ENCODE peak calls at places on chromosomes 11 and 22, in four cellular contexts. I is ovary, R is fibroblast of mammary gland, T is pancreas. A is an unnamed sample.

GRCh38 chr11:96614846-96615245 is 225.0 kb downstream of the JRKL start:
- DNase-seq in I (no peak), R (no peak), T (no peak), A (no peak)

GRCh38 chr11:130390071-130390758 is 38.2 kb downstream of the ADAMTS8 start:
- DNase-seq in I (no peak), R (peak; percentile 81), T (no peak), A (no peak)

GRCh38 chr11:97937501-97937900 is 1083.2 kb upstream of the CNTN5 start:
- DNase-seq in I (no peak), R (no peak), T (no peak), A (no peak)

GRCh38 chr11:112042161-112042960 is 17.2 kb downstream of the DLAT start:
- DNase-seq in I (no peak), R (peak; percentile 26), T (no peak), A (no peak)

GRCh38 chr11:104736503-104736902 is 161.8 kb downstream of the CASP12 start:
- DNase-seq in I (no peak), R (no peak), T (no peak), A (no peak)

GRCh38 chr11:102438311-102439062 is 14.1 kb downstream of the TMEM123 start:
- DNase-seq in I (no peak), R (peak; percentile 71), T (no peak), A (no peak)

GRCh38 chr22:23622634-23623033 is 9.5 kb downstream of the DRICH1 start:
- DNase-seq in I (no peak), R (no peak), T (no peak), A (no peak)

GRCh38 chr11:63763506-63764200 is 4.9 kb downstream of the ZFTA start:
- DNase-seq in I (peak; percentile 85), R (peak; percentile 59), T (peak; percentile 55), A (peak; percentile 75)

GRCh38 chr22:45777046-45777851 is 105.6 kb downstream of the ATXN10 start:
- DNase-seq in I (no peak), R (no peak), T (no peak), A (no peak)

GRCh38 chr22:31347251-31348008 is 1.3 kb upstream of the PATZ1 start:
- DNase-seq in I (peak; percentile 75), R (peak; percentile 65), T (peak; percentile 79), A (peak; percentile 89)

GRCh38 chr11:10659339-10660216 is 34.0 kb downstream of the IRAG1 start:
- DNase-seq in I (no peak), R (peak; percentile 94), T (no peak), A (peak; percentile 82)

GRCh38 chr11:130449996-130450419 is 1.6 kb downstream of the ADAMTS15 start:
- DNase-seq in I (peak; percentile 72), R (peak; percentile 89), T (peak; percentile 65), A (peak; percentile 94)

GRCh38 chr11:78395597-78395996 is 22.0 kb downstream of the GAB2 start:
- DNase-seq in I (no peak), R (no peak), T (no peak), A (no peak)

GRCh38 chr22:36405671-36406070 is 17.9 kb upstream of the MYH9 start:
- DNase-seq in I (no peak), R (no peak), T (no peak), A (no peak)

GRCh38 chr11:105315287-105315686 is 175.7 kb upstream of the CARD18 start:
- DNase-seq in I (no peak), R (no peak), T (no peak), A (no peak)

GRCh38 chr22:45537734-45538181 is 35.1 kb downstream of the FBLN1 start:
- DNase-seq in I (peak; percentile 70), R (peak; percentile 84), T (no peak), A (no peak)

GRCh38 chr11:68150029-68150428 is 28.8 kb upstream of the CHKA start:
- DNase-seq in I (no peak), R (peak; percentile 21), T (peak; percentile 72), A (no peak)

GRCh38 chr11:126115820-126116319 is 53.2 kb upstream of the CDON start:
- DNase-seq in I (peak; percentile 62), R (peak; percentile 85), T (peak; percentile 72), A (peak; percentile 85)
- TF ChIP-seq CTCF in I (no peak), R (peak; percentile 22), T (no peak), A (peak; percentile 42)

GRCh38 chr11:689630-690029 is 5.4 kb downstream of the DEAF1 start:
- DNase-seq in I (no peak), R (no peak), T (no peak), A (peak; percentile 86)
- TF ChIP-seq CTCF in I (no peak), R (no peak), T (no peak), A (no peak)

GRCh38 chr22:38826386-38826785 is 17.4 kb downstream of the NPTXR start:
- DNase-seq in I (no peak), R (no peak), T (no peak), A (peak; percentile 51)

GRCh38 chr22:38823076-38823475 is 20.8 kb downstream of the NPTXR start:
- DNase-seq in I (no peak), R (no peak), T (no peak), A (peak; percentile 46)

GRCh38 chr22:38823637-38824036 is 20.2 kb downstream of the NPTXR start:
- DNase-seq in I (no peak), R (no peak), T (no peak), A (peak; percentile 3)

GRCh38 chr22:38826801-38827200 is 17.0 kb downstream of the NPTXR start:
- DNase-seq in I (no peak), R (no peak), T (no peak), A (peak; percentile 29)

DNA sequence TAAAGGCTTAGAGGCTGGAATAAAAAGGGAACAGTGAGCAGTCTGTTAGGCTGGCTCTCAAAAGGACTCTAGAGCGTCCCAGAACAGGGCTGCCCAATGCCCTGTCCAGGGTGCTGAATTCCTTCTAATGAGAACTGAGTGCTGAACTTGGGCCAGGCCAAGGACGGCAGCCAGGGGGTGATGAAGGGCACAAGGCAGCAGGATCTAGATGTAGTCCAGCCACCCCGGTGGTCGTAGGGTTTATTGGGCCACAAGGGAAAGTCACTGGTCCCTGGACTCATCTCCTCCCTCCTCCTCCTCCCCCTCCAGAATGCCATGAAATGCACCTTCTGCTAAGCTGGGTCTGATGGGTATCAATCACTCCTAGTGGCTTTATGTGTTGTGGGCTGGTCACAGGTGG is 19.2 kb downstream of the NPTXR start:
- DNase-seq in I (peak; percentile 62), R (peak; percentile 69), T (no peak), A (peak; percentile 74)
- TF ChIP-seq CTCF in I (no peak), R (peak; percentile 52), T (no peak), A (no peak)

GRCh38 chr22:39938509-39938908 is 21.7 kb upstream of the TMA7B start:
- DNase-seq in I (no peak), R (no peak), T (no peak), A (no peak)

GRCh38 chr22:39939830-39940229 is 20.4 kb upstream of the TMA7B start:
- DNase-seq in I (no peak), R (no peak), T (no peak), A (no peak)

GRCh38 chr22:39941661-39942060 is 18.5 kb upstream of the TMA7B start:
- DNase-seq in I (no peak), R (no peak), T (no peak), A (no peak)

GRCh38 chr22:39942433-39943213 is 17.6 kb upstream of the TMA7B start:
- DNase-seq in I (no peak), R (no peak), T (no peak), A (no peak)

GRCh38 chr22:39940757-39941305 is 19.4 kb upstream of the TMA7B start:
- DNase-seq in I (no peak), R (peak; percentile 10), T (no peak), A (no peak)
- TF ChIP-seq CTCF in I (no peak), R (no peak), T (no peak), A (no peak)

GRCh38 chr11:16780146-16780545 is 41.7 kb downstream of the C11orf58 start:
- DNase-seq in I (no peak), R (no peak), T (no peak), A (no peak)

GRCh38 chr11:16781821-16782220 is 43.4 kb downstream of the C11orf58 start:
- DNase-seq in I (no peak), R (no peak), T (no peak), A (no peak)

GRCh38 chr11:16782226-16782919 is 43.9 kb downstream of the C11orf58 start:
- DNase-seq in I (no peak), R (no peak), T (no peak), A (no peak)

GRCh38 chr11:16779436-16779835 is 41.0 kb downstream of the C11orf58 start:
- DNase-seq in I (no peak), R (no peak), T (no peak), A (no peak)

GRCh38 chr11:16780698-16781550 is 42.5 kb downstream of the C11orf58 start:
- DNase-seq in I (no peak), R (no peak), T (no peak), A (no peak)
- TF ChIP-seq CTCF in I (no peak), R (no peak), T (no peak), A (no peak)

GRCh38 chr11:16248248-16248647 is 108.1 kb downstream of the SOX6 start:
- DNase-seq in I (no peak), R (no peak), T (no peak), A (no peak)

DNA sequence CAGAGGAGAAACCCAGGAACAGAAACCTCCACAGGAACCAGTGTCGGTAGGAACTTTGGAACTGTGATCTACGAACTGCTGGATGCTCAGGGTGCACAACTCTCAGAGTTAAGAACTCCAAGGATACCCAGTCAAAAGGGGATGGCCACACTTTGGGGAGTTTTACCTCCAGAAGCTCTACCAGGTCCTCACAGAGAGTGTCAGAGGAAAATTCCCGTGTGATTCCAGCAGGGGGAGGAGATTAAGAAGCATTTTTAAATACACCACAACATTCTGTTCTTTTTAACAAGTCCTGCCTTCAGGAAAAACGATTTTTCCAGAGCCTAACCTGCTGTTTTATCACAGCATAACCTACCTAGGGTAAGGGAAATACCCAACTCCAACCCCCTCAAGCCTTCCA is 104.0 kb downstream of the SOX6 start:
- DNase-seq in I (no peak), R (no peak), T (no peak), A (no peak)
- TF ChIP-seq CTCF in I (no peak), R (no peak), T (no peak), A (peak; percentile 24)

DNA sequence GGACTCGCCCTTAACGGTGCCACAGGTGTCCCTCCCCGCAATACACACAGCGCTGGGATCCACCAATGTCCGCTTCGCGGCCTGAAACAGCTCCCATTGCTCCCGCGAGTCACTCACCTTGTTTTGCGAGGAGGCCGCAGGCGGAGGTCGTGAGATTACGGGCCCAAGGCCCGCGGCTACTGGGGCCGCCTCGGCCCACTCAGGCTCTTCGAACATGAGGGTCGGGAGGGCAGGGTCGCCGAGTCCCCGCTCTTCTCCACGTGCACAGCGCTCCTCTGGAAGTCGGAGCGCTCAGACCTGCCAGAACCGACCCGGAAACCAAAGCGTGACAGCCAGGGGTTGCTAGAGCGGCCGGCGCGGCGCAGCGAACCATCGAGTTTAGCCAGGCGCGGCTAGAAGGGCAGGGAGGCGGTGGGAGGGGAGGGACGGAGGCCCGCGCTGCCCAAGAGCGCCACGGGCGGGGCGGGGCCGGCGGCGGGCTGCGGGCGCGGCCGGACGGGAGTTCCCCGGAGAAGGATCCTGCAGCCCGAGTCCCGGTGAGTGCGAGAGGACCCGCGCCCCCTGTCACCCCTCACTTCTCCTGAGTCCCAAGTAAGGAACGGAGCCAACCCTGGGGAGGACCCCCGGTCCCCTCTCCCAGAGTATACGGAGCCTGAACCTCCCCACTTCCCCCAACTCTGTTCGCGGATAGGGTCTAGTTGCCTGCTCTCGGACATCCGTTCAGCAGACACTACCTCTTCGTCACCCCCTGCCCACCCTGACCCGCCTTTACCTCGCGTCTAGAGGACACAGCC is at the start of the genes ILK and RRP8:
- DNase-seq in I (peak; percentile 91), R (peak; percentile 86), T (peak; percentile 95), A (peak; percentile 97)
- TF ChIP-seq CTCF in I (no peak), R (peak; percentile 6), T (no peak), A (no peak)

GRCh38 chr11:75775056-75775455 is 6.5 kb downstream of the DGAT2 start:
- DNase-seq in I (no peak), R (no peak), T (no peak), A (peak; percentile 28)
- TF ChIP-seq CTCF in I (no peak), R (no peak), T (no peak), A (no peak)

GRCh38 chr11:120546312-120547205 is 35.0 kb downstream of the GRIK4 start:
- DNase-seq in I (peak; percentile 81), R (peak; percentile 95), T (peak; percentile 68), A (peak; percentile 94)
- TF ChIP-seq CTCF in I (no peak), R (no peak), T (no peak), A (no peak)